ENCODE peak calls at places on chromosomes 13 and 19, in five cellular contexts. E is H54, K is epithelial cell of esophagus, V is ACHN, M is fibroblast of pulmonary artery. O is an unnamed sample.

GRCh38 chr13:39202746-39203145 is 164.5 kb downstream of the NHLRC3 start:
- DNase-seq in E (no peak), K (no peak), V (no peak), M (no peak), O (no peak)

GRCh38 chr19:17703823-17704463 is 15.3 kb upstream of the MAP1S start:
- DNase-seq in E (no peak), K (peak; percentile 27), V (peak; percentile 51), M (peak; percentile 66), O (no peak)

GRCh38 chr13:35592457-35592856 is 116.0 kb upstream of the MAB21L1 start:
- DNase-seq in E (no peak), K (no peak), V (no peak), M (no peak), O (no peak)

GRCh38 chr19:49570997-49571676 is 9.2 kb downstream of the NOSIP start:
- DNase-seq in E (no peak), K (peak; percentile 23), V (no peak), M (no peak), O (peak; percentile 44)

GRCh38 chr13:110448677-110449076 is 112.8 kb downstream of the RAB20 start:
- DNase-seq in E (no peak), K (no peak), V (no peak), M (no peak), O (no peak)

GRCh38 chr13:48571121-48571901 is 38.4 kb upstream of the RCBTB2 start:
- DNase-seq in E (no peak), K (no peak), V (no peak), M (peak; percentile 71), O (no peak)

GRCh38 chr19:35306473-35307246 is 14.7 kb downstream of the MAG start:
- DNase-seq in E (no peak), K (peak; percentile 18), V (peak; percentile 3), M (no peak), O (no peak)

GRCh38 chr13:105587786-105588185 is 947.7 kb downstream of the EFNB2 start:
- DNase-seq in E (peak; percentile 55), K (peak; percentile 95), V (peak; percentile 42), M (no peak), O (peak; percentile 25)

GRCh38 chr13:78827471-78827870 is 168.5 kb upstream of the OBI1 start:
- DNase-seq in E (no peak), K (no peak), V (no peak), M (no peak), O (no peak)

GRCh38 chr13:99178636-99179035 is 22.0 kb upstream of the UBAC2 start:
- DNase-seq in E (no peak), K (peak; percentile 25), V (no peak), M (peak; percentile 26), O (no peak)

GRCh38 chr19:39303373-39304184 is 7.4 kb downstream of the IFNL1 start:
- DNase-seq in E (no peak), K (no peak), V (no peak), M (no peak), O (no peak)

GRCh38 chr13:38024431-38024830 is 154.9 kb upstream of the TRPC4 start:
- DNase-seq in E (no peak), K (no peak), V (no peak), M (peak; percentile 2), O (no peak)

GRCh38 chr13:104181526-104182231 is 1115.5 kb upstream of the SLC10A2 start:
- DNase-seq in E (no peak), K (no peak), V (no peak), M (no peak), O (no peak)

O was measured in RKO.